ENCODE peak calls at places on chromosomes 3 and 15, in six cellular contexts. H is HS-27A; P is BE2C; O is naive thymus-derived CD8-positive, alpha-beta T cell; L is HuH-7.5; X is kidney tubule cell. I is an unnamed sample.

GRCh38 chr15:81608309-81608829 is 234.4 kb upstream of the TMC3 start:
- DNase-seq in X (no peak), L (no peak), P (no peak), O (no peak), H (no peak), I (no peak)

GRCh38 chr3:94226058-94226457 is 163.2 kb downstream of the NSUN3 start:
- DNase-seq in O (no peak), L (no peak), P (no peak), X (peak), H (no peak), I (peak)

GRCh38 chr3:10370429-10370828 is 49.5 kb upstream of the SEC13 start:
- DNase-seq in X (peak), L (no peak), H (no peak), P (no peak), O (no peak), I (no peak)

GRCh38 chr3:161415506-161416231 is 44.4 kb upstream of the SPTSSB start:
- DNase-seq in L (no peak), P (peak), O (no peak), X (peak), H (peak), I (no peak)

GRCh38 chr3:58167431-58168351 is 43.1 kb downstream of the DNASE1L3 start:
- DNase-seq in H (no peak), O (peak), X (peak), L (peak), P (peak), I (peak)

GRCh38 chr15:95464091-95464888 is 866.2 kb upstream of the NR2F2 start:
- DNase-seq in P (no peak), X (no peak), H (no peak), L (no peak), O (no peak), I (no peak)

GRCh38 chr3:32831062-32831461 is 13.3 kb downstream of the TRIM71 start:
- DNase-seq in L (no peak), O (no peak), P (no peak), X (no peak), H (no peak), I (no peak)

GRCh38 chr3:33439421-33440327 is 531 bp downstream of the UBP1 start:
- DNase-seq in H (no peak), L (peak), X (peak), O (peak), P (peak), I (peak)

GRCh38 chr3:38404286-38404685 is 49.4 kb upstream of the ACVR2B start:
- DNase-seq in O (no peak), L (no peak), P (no peak), X (no peak), H (no peak), I (no peak)

GRCh38 chr3:194380300-194380699 is 10.8 kb upstream of the LRRC15 start:
- DNase-seq in X (no peak), P (no peak), L (no peak), H (no peak), O (no peak), I (no peak)

GRCh38 chr3:102529452-102529851 is 94.6 kb downstream of the ZPLD1 start:
- DNase-seq in H (no peak), X (peak), L (no peak), O (no peak), P (peak), I (peak)

GRCh38 chr15:71651750-71652186 is 158.6 kb upstream of the NR2E3 start:
- DNase-seq in H (peak), O (no peak), X (peak), P (peak), L (no peak), I (peak)

GRCh38 chr3:142964150-142964498 is 650 bp upstream of the PAQR9 start:
- DNase-seq in O (no peak), L (no peak), P (no peak), X (peak), H (no peak), I (no peak)

GRCh38 chr3:197542741-197543454 is 12.9 kb downstream of the BDH1 start:
- DNase-seq in O (no peak), L (no peak), H (no peak), X (no peak), P (no peak), I (no peak)

GRCh38 chr3:183774631-183775030 is 50.7 kb downstream of the MAP6D1 start:
- DNase-seq in O (no peak), P (no peak), L (no peak), H (peak), X (peak), I (no peak)

GRCh38 chr3:133979553-133979952 is 50.2 kb downstream of the SLCO2A1 start:
- DNase-seq in P (no peak), L (no peak), X (no peak), O (no peak), H (no peak), I (no peak)

GRCh38 chr3:94936023-94936580 is 873.2 kb downstream of the NSUN3 start:
- DNase-seq in X (peak), O (no peak), L (no peak), P (no peak), H (no peak), I (no peak)

GRCh38 chr15:81504170-81504905 is 130.3 kb upstream of the TMC3 start:
- DNase-seq in O (no peak), X (no peak), L (no peak), P (no peak), H (peak), I (no peak)

GRCh38 chr3:192887047-192887446 is 30.6 kb downstream of the MB21D2 start:
- DNase-seq in L (no peak), H (no peak), O (no peak), X (peak), P (no peak), I (no peak)

GRCh38 chr15:31325432-31325975 is 1.1 kb upstream of the KLF13 start:
- DNase-seq in O (peak), X (no peak), L (no peak), H (no peak), P (no peak), I (peak)

GRCh38 chr15:37106490-37107001 is 6.2 kb upstream of the MEIS2 start:
- DNase-seq in P (peak), O (no peak), L (no peak), H (no peak), X (peak), I (no peak)

GRCh38 chr3:31981206-31982181 is at the start of the genes OSBPL10 and ZNF860:
- DNase-seq in X (peak), L (peak), H (peak), P (peak), O (peak), I (peak)

GRCh38 chr3:33313331-33313730 is 36.1 kb downstream of the FBXL2 start:
- DNase-seq in X (peak), P (no peak), H (no peak), O (no peak), L (no peak), I (no peak)

GRCh38 chr15:98713585-98714001 is 65.3 kb downstream of the IGF1R start:
- DNase-seq in X (peak), O (peak), P (no peak), H (no peak), L (no peak), I (no peak)

GRCh38 chr3:101851833-101852232 is 2.5 kb downstream of the NFKBIZ start:
- DNase-seq in X (peak), P (no peak), H (no peak), O (no peak), L (no peak), I (no peak)

GRCh38 chr3:100753846-100754245 is 44.6 kb downstream of the TFG start:
- DNase-seq in H (no peak), L (no peak), P (no peak), X (no peak), O (no peak), I (peak)

GRCh38 chr3:65635661-65636060 is 403.1 kb downstream of the MAGI1 start:
- DNase-seq in L (no peak), H (no peak), O (no peak), X (no peak), P (no peak), I (no peak)

GRCh38 chr3:141000027-141000663 is 51.0 kb upstream of the SPSB4 start:
- DNase-seq in L (peak), O (peak), H (no peak), X (peak), P (peak), I (peak)

GRCh38 chr15:37102315-37103021 is 2.1 kb upstream of the MEIS2 start:
- DNase-seq in H (peak), L (no peak), O (no peak), P (peak), X (no peak), I (peak)

GRCh38 chr15:74726774-74727164 is 1.4 kb upstream of the CYP1A1 start:
- DNase-seq in X (no peak), H (no peak), P (no peak), L (no peak), O (no peak), I (no peak)

I was measured in SJCRH30.